ENCODE peak calls at places on chromosome 3, in four cellular contexts. L is spleen, Y is stomach, G is HFFc6. N is an unnamed sample.

GRCh38 chr3:141828487-141829284 is 47.8 kb upstream of the ATP1B3 start:
- DNase-seq in L (no peak), Y (peak), G (no peak), N (no peak)

GRCh38 chr3:118089563-118089962 is 945.1 kb downstream of the IGSF11 start:
- DNase-seq in L (no peak), Y (no peak), G (no peak), N (no peak)

GRCh38 chr3:141112686-141113255 is 61.6 kb downstream of the SPSB4 start:
- DNase-seq in L (no peak), Y (no peak), G (no peak), N (no peak)

GRCh38 chr3:126126292-126126691 is 42.4 kb upstream of the SLC41A3 start:
- DNase-seq in L (peak), Y (peak), G (no peak), N (peak)

GRCh38 chr3:141489184-141489583 is 2.4 kb downstream of the RASA2 start:
- DNase-seq in L (no peak), Y (no peak), G (no peak), N (no peak)

GRCh38 chr3:25744477-25744876 is 38.8 kb downstream of the NGLY1 start:
- DNase-seq in L (no peak), Y (no peak), G (no peak), N (no peak)

GRCh38 chr3:50627407-50628051 is 10.6 kb downstream of the MAPKAPK3 start:
- DNase-seq in L (no peak), Y (peak), G (peak), N (no peak)

GRCh38 chr3:113278599-113278955 is 67.2 kb downstream of the BOC start:
- DNase-seq in L (peak), Y (no peak), G (no peak), N (no peak)

GRCh38 chr3:112629425-112629824 is 11.5 kb downstream of the CCDC80 start:
- DNase-seq in L (no peak), Y (no peak), G (peak), N (no peak)

GRCh38 chr3:138862924-138863775 is 28.4 kb upstream of the PIK3CB start:
- DNase-seq in L (peak), Y (peak), G (peak), N (no peak)

GRCh38 chr3:29140706-29141105 is 140.2 kb upstream of the RBMS3 start:
- DNase-seq in L (no peak), Y (no peak), G (no peak), N (no peak)

GRCh38 chr3:125573216-125573615 is 22.1 kb downstream of the OSBPL11 start:
- DNase-seq in L (no peak), Y (no peak), G (no peak), N (no peak)

GRCh38 chr3:19267040-19267439 is 118.7 kb downstream of the KCNH8 start:
- DNase-seq in L (no peak), Y (no peak), G (no peak), N (no peak)

GRCh38 chr3:14285526-14285925 is 106.9 kb downstream of the LSM3 start:
- DNase-seq in L (peak), Y (no peak), G (no peak), N (no peak)

GRCh38 chr3:100710355-100711198 is 1.3 kb downstream of the TFG start:
- DNase-seq in L (no peak), Y (peak), G (peak), N (no peak)

GRCh38 chr3:193983846-193984245 is 152.1 kb upstream of the HES1 start:
- DNase-seq in L (no peak), Y (no peak), G (no peak), N (no peak)

GRCh38 chr3:38526792-38527191 is 30.7 kb downstream of the EXOG start:
- DNase-seq in L (no peak), Y (no peak), G (no peak), N (no peak)

GRCh38 chr3:72889310-72890165 is 1.7 kb downstream of the GXYLT2 start:
- DNase-seq in L (no peak), Y (no peak), G (no peak), N (no peak)

GRCh38 chr3:48247401-48247807 is 6.5 kb downstream of the ZNF589 start:
- DNase-seq in L (no peak), Y (no peak), G (no peak), N (no peak)

GRCh38 chr3:139430467-139430866 is 41.0 kb upstream of the COPB2 start:
- DNase-seq in L (no peak), Y (no peak), G (no peak), N (no peak)

GRCh38 chr3:155233213-155233612 is 60.3 kb downstream of the STRIT1 start:
- DNase-seq in L (no peak), Y (peak), G (peak), N (no peak)

GRCh38 chr3:168117059-168117458 is 21.3 kb upstream of the GOLIM4 start:
- DNase-seq in L (no peak), Y (no peak), G (no peak), N (no peak)

GRCh38 chr3:102361013-102361412 is 73.8 kb upstream of the ZPLD1 start:
- DNase-seq in L (no peak), Y (no peak), G (no peak), N (no peak)

GRCh38 chr3:155714295-155714718 is 30.6 kb downstream of the PLCH1 start:
- DNase-seq in L (no peak), Y (no peak), G (no peak), N (no peak)

GRCh38 chr3:89411211-89411610 is 303.8 kb downstream of the EPHA3 start:
- DNase-seq in L (no peak), Y (no peak), G (no peak), N (no peak)

GRCh38 chr3:47163023-47163989 is 607 bp downstream of the SETD2 start:
- DNase-seq in L (peak), Y (peak), G (peak), N (peak)

GRCh38 chr3:127197300-127198150 is 4.6 kb downstream of the PRR23E start:
- DNase-seq in L (peak), Y (peak), G (no peak), N (no peak)

GRCh38 chr3:157368171-157368570 is 68.5 kb upstream of the PTX3 start:
- DNase-seq in L (no peak), Y (no peak), G (no peak), N (no peak)
- TF ChIP-seq CTCF in L (no peak), Y (no peak), G (no peak), N (no peak)

DNA sequence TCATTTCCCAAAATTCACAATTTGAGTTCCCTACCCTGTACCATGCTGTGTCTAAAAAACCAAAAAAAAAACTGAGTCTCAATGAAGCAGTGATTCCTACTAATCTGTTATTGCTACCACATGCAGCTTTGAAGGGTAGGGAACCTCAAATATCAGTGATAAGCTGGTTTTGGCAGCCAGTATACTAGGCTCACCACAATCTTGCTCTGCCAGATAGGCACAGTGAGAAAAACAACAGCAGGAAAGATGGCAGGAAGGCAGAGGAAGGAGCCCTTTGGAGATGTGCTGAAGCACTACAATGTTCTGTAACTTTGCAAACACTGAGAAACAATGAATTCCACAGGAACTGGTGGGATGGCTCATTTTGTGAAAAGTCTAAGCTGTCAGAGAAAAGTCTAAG is 96.9 kb upstream of the UBP1 start:
- DNase-seq in L (no peak), Y (no peak), G (no peak), N (no peak)
- TF ChIP-seq CTCF in L (no peak), Y (no peak), G (no peak), N (no peak)

GRCh38 chr3:96814581-96815567 is at the start of gene EPHA6:
- DNase-seq in L (peak), Y (no peak), G (no peak), N (peak)

GRCh38 chr3:96813134-96813819 is 1.1 kb upstream of the EPHA6 start:
- DNase-seq in L (peak), Y (peak), G (peak), N (peak)

DNA sequence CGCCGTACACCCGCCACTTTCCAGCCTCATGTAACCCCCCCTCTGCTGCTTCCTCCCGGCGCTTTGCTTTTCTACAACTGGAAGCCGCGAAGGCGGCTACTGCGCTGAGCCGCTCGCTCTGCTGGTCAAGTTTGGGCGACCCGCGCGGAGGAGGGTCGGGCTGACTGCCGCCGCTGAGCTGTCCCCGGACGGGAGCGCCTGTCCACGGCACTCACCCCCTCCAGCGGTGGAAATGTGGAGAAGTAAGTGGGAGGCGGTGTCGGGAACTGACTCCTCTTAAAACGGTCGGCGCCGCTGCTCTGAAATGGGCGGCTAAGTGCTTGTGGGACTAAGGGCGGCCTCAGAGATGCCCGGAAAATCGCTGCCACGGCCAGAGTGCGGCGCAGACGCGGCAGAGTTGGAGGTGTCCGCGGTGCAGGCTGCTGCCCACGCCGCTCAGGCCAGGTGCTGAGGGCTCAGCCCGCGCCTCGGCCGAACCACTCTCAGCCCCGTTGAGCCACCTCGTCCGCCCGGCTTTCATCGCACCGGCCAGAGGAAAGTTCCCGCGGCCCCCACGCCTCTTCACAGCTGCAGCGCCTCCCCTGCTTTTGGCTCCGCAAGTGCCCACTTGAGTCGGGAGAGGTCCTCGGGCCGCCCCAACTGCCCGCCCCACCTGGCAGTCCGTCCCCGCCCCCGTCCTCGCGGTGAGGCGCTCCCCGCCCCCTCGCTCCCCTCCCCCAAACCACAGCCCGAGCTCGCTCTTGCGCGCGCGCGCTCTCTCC is 394 bp upstream of the EPHA6 start:
- DNase-seq in L (peak), Y (peak), G (peak), N (peak)
- TF ChIP-seq CTCF in L (no peak), Y (no peak), G (no peak), N (peak)

DNA sequence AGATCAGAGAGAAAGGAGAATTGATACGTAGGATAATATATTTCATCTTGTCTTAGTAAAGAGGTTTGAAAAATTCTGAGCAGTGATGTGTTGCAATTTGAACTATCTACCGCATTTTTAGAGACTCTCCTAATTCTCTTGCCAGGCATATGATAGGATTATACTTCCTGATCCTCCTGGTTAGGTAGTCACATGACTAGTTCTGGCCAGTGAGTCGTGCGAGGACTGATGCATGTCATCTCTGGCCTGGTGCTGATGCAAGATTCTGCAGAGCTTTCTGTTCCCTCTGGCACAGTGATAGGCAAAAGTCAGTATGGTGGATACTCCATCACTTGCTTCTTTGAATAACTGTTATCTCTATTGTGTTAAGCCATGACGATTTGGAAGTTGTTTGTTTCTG is 277.6 kb upstream of the NAALADL2 start:
- DNase-seq in L (no peak), Y (no peak), G (no peak), N (no peak)
- TF ChIP-seq CTCF in L (no peak), Y (no peak), G (no peak), N (no peak)

GRCh38 chr3:133374706-133375105 is 25.1 kb upstream of the BFSP2 start:
- DNase-seq in L (no peak), Y (no peak), G (no peak), N (no peak)
- TF ChIP-seq CTCF in L (no peak), Y (no peak), G (no peak), N (no peak)

GRCh38 chr3:93906245-93906644 is 67.5 kb downstream of the PROS1 start:
- DNase-seq in L (no peak), Y (no peak), G (no peak), N (no peak)
- TF ChIP-seq CTCF in L (no peak), Y (no peak), G (no peak), N (no peak)

GRCh38 chr3:64575211-64575844 is 112.5 kb downstream of the ADAMTS9 start:
- DNase-seq in L (no peak), Y (no peak), G (no peak), N (no peak)
- TF ChIP-seq CTCF in L (no peak), Y (peak), G (peak), N (peak)

GRCh38 chr3:128276577-128277183 is 123.4 kb downstream of the EEFSEC start:
- DNase-seq in L (no peak), Y (no peak), G (no peak), N (peak)
- TF ChIP-seq CTCF in L (no peak), Y (no peak), G (peak), N (no peak)

N was measured in type B pancreatic cell.